ENCODE peak calls at places on chromosomes 7 and 10, in seven cellular contexts. Z is neural crest cell, W is GM19239, J is T-helper 1 cell, B is AG04450, Q is HAP-1, A is NCI-H1930. U is an unnamed sample.

GRCh38 chr10:69831231-69831855 is 29.6 kb downstream of the COL13A1 start:
- DNase-seq in B (no peak), Q (no peak), W (no peak), A (no peak), J (no peak), Z (no peak), U (no peak)

GRCh38 chr10:52316005-52316404 is 1.9 kb downstream of the DKK1 start:
- DNase-seq in W (no peak), Z (no peak), A (no peak), J (no peak), B (no peak), Q (no peak), U (no peak)

GRCh38 chr10:119211625-119212441 is 4.5 kb downstream of the GRK5 start:
- DNase-seq in J (no peak), A (no peak), Q (no peak), W (no peak), B (no peak), Z (no peak), U (no peak)

GRCh38 chr7:29019896-29020295 is 61.8 kb upstream of the TRIL start:
- DNase-seq in W (no peak), Z (no peak), J (no peak), B (no peak), Q (no peak), A (no peak), U (no peak)

GRCh38 chr10:114821915-114822770 is 563 bp downstream of the FHIP2A start:
- DNase-seq in Z (peak), W (peak), Q (no peak), B (no peak), A (no peak), J (peak), U (no peak)

GRCh38 chr10:76305930-76306612 is 874.6 kb downstream of the LRMDA start:
- DNase-seq in J (no peak), A (no peak), B (no peak), Q (no peak), W (no peak), Z (no peak), U (no peak)

GRCh38 chr7:32942783-32943653 is 14.2 kb upstream of the FKBP9 start:
- DNase-seq in A (peak), Q (peak), B (no peak), W (peak), J (peak), Z (peak), U (peak)

GRCh38 chr7:157139142-157140117 is 704 bp downstream of the UBE3C start:
- DNase-seq in J (peak), B (no peak), W (peak), Z (no peak), A (no peak), Q (no peak), U (peak)

GRCh38 chr7:94397721-94398120 is 3.0 kb downstream of the COL1A2 start:
- DNase-seq in B (no peak), Z (no peak), J (no peak), A (no peak), W (no peak), Q (no peak), U (no peak)

GRCh38 chr10:103111031-103111917 is 81.8 kb downstream of the NT5C2 start:
- DNase-seq in A (no peak), Z (no peak), W (peak), J (no peak), Q (peak), B (no peak), U (no peak)

GRCh38 chr7:116501425-116502167 is 2.1 kb downstream of the CAV2 start:
- DNase-seq in B (no peak), Q (no peak), W (no peak), Z (no peak), A (no peak), J (no peak), U (no peak)

GRCh38 chr7:127809285-127809702 is 157.3 kb downstream of the SND1 start:
- DNase-seq in B (peak), Q (no peak), Z (no peak), A (peak), W (no peak), J (no peak), U (no peak)

GRCh38 chr10:106360870-106361269 is 803.6 kb downstream of the SORCS1 start:
- DNase-seq in B (peak), Z (no peak), J (no peak), W (no peak), A (no peak), Q (no peak), U (no peak)

GRCh38 chr7:129343099-129343700 is 91.0 kb upstream of the STRIP2 start:
- DNase-seq in Z (no peak), J (peak), Q (peak), A (no peak), W (peak), B (no peak), U (no peak)

GRCh38 chr10:15339857-15340256 is 31.2 kb downstream of the FAM171A1 start:
- DNase-seq in B (no peak), W (no peak), Z (no peak), Q (no peak), J (no peak), A (no peak), U (no peak)

GRCh38 chr10:10798021-10798420 is 219.7 kb upstream of the CELF2 start:
- DNase-seq in A (no peak), J (no peak), W (no peak), Q (no peak), B (no peak), Z (no peak), U (no peak)

GRCh38 chr10:122543676-122544075 is 16.9 kb upstream of the DMBT1 start:
- DNase-seq in J (no peak), Q (no peak), B (no peak), A (no peak), Z (no peak), W (no peak), U (no peak)

GRCh38 chr10:101001225-101002035 is 1.8 kb downstream of the LZTS2 start:
- DNase-seq in J (no peak), W (no peak), A (no peak), Z (no peak), Q (no peak), B (no peak), U (no peak)

GRCh38 chr10:126583507-126584200 is 86.8 kb downstream of the C10orf90 start:
- DNase-seq in J (no peak), Q (no peak), B (no peak), Z (no peak), A (no peak), W (no peak), U (no peak)

GRCh38 chr7:118352854-118353453 is 128.4 kb downstream of the ANKRD7 start:
- DNase-seq in J (no peak), W (no peak), Z (no peak), A (no peak), Q (peak), B (no peak), U (no peak)

GRCh38 chr7:147022056-147022455 is 905.5 kb downstream of the CNTNAP2 start:
- DNase-seq in Z (no peak), Q (no peak), J (no peak), W (no peak), B (no peak), A (no peak), U (no peak)

GRCh38 chr7:28419717-28420116 is 7.4 kb downstream of the CREB5 start:
- DNase-seq in Z (no peak), J (no peak), Q (no peak), A (no peak), B (peak), W (no peak), U (no peak)

GRCh38 chr10:12533151-12533550 is 183.8 kb downstream of the CAMK1D start:
- DNase-seq in Z (no peak), A (no peak), W (no peak), B (no peak), J (no peak), Q (no peak), U (no peak)

GRCh38 chr10:32189400-32190084 is 133.3 kb upstream of the KIF5B start:
- DNase-seq in Q (peak), J (no peak), W (no peak), Z (no peak), B (no peak), A (no peak), U (no peak)

GRCh38 chr7:114051871-114052324 is 133.1 kb upstream of the PPP1R3A start:
- DNase-seq in Q (no peak), A (no peak), B (no peak), Z (no peak), W (no peak), J (no peak), U (no peak)

GRCh38 chr10:117413928-117414618 is 38.8 kb upstream of the PDZD8 start:
- DNase-seq in Q (no peak), J (no peak), W (no peak), Z (no peak), B (no peak), A (no peak), U (no peak)

U was measured in activated CD8-positive, alpha-beta memory T cell treated with anti-CD3 and anti-CD28 coated beads for 4 hours.